ENCODE peak calls at places on chromosome 1, in eight cellular contexts. K is adrenal gland, U is HTR-8/SVneo, T is AG09319, W is left cardiac atrium, S is GM23338, A is Ammon's horn, M is BJ. B is an unnamed sample.

GRCh38 chr1:233479026-233479890 is 134.6 kb upstream of the KCNK1 start:
- DNase-seq in K (no peak), U (no peak), T (no peak), W (no peak), S (no peak), A (no peak), M (no peak), B (no peak)

GRCh38 chr1:87370519-87370918 is 41.8 kb downstream of the LMO4 start:
- DNase-seq in K (no peak), U (no peak), T (no peak), W (no peak), S (peak), A (no peak), M (no peak), B (no peak)

GRCh38 chr1:26783646-26784022 is 4.1 kb upstream of the PIGV start:
- DNase-seq in K (no peak), U (no peak), T (no peak), W (no peak), S (no peak), A (no peak), M (no peak), B (no peak)

GRCh38 chr1:177794316-177794991 is 175.4 kb downstream of the SEC16B start:
- DNase-seq in K (no peak), U (no peak), T (no peak), W (no peak), S (peak), A (no peak), M (no peak), B (no peak)

GRCh38 chr1:8472668-8473067 is 154.8 kb downstream of the SLC45A1 start:
- DNase-seq in K (no peak), U (no peak), T (no peak), W (no peak), S (no peak), A (no peak), M (no peak), B (peak)

GRCh38 chr1:12438349-12438924 is 179.6 kb downstream of the DHRS3 start:
- DNase-seq in K (no peak), U (no peak), T (no peak), W (no peak), S (no peak), A (no peak), M (no peak), B (peak)

GRCh38 chr1:5996641-5997270 is 4.5 kb upstream of the NPHP4 start:
- DNase-seq in K (peak), U (no peak), T (no peak), W (no peak), S (no peak), A (no peak), M (no peak), B (no peak)

GRCh38 chr1:206556748-206557635 is 49.7 kb downstream of the RASSF5 start:
- DNase-seq in K (peak), U (peak), T (no peak), W (peak), S (peak), A (peak), M (no peak), B (peak)

GRCh38 chr1:162349635-162350330 is 26.9 kb downstream of the SPATA46 start:
- DNase-seq in K (no peak), U (peak), T (no peak), W (no peak), S (no peak), A (no peak), M (peak), B (no peak)

GRCh38 chr1:40363721-40364120 is 9.8 kb upstream of the SMAP2 start:
- DNase-seq in K (no peak), U (no peak), T (no peak), W (no peak), S (peak), A (no peak), M (no peak), B (peak)

GRCh38 chr1:182889997-182890396 is 50.9 kb downstream of the DHX9 start:
- DNase-seq in K (no peak), U (no peak), T (no peak), W (no peak), S (peak), A (no peak), M (no peak), B (peak)

GRCh38 chr1:23544444-23545389 is 13.7 kb upstream of the E2F2 start:
- DNase-seq in K (peak), U (peak), T (no peak), W (peak), S (peak), A (peak), M (no peak), B (peak)

GRCh38 chr1:48216941-48217340 is 5.6 kb upstream of the SLC5A9 start:
- DNase-seq in K (no peak), U (no peak), T (no peak), W (no peak), S (no peak), A (no peak), M (no peak), B (no peak)

GRCh38 chr1:153728305-153729066 is 636 bp downstream of the INTS3 start:
- DNase-seq in K (peak), U (no peak), T (no peak), W (peak), S (peak), A (peak), M (no peak), B (peak)

GRCh38 chr1:197399691-197400521 is 131.9 kb downstream of the CRB1 start:
- DNase-seq in K (peak), U (peak), T (no peak), W (no peak), S (peak), A (no peak), M (no peak), B (peak)

GRCh38 chr1:215407575-215407974 is 159.5 kb upstream of the KCTD3 start:
- DNase-seq in K (no peak), U (no peak), T (no peak), W (no peak), S (no peak), A (no peak), M (no peak), B (no peak)

GRCh38 chr1:66583021-66583420 is 49.1 kb downstream of the SGIP1 start:
- DNase-seq in K (no peak), U (no peak), T (no peak), W (no peak), S (no peak), A (no peak), M (no peak), B (no peak)

GRCh38 chr1:116368241-116368640 is 4.8 kb upstream of the ATP1A1 start:
- DNase-seq in K (no peak), U (no peak), T (no peak), W (no peak), S (no peak), A (no peak), M (no peak), B (no peak)